ENCODE peak calls at places on chromosome 17, in eight cellular contexts. One of them, this sample, is unnamed. For H3K4me1, the result is how much of the 10 kb centered on the place peaks cover.

GRCh38 chr17:42180411-42180921 is 476 bp downstream of the KCNH4 start:
- DNase-seq in endothelial cell of umbilical vein: no peak
- DNase-seq in Peyer's patch: no peak
- DNase-seq in tibial nerve: no peak
- DNase-seq in right lobe of liver: no peak
- DNase-seq in transverse colon: no peak
- DNase-seq in breast epithelium: no peak
- DNase-seq in heart left ventricle: no peak
- DNase-seq in this sample: no peak

GRCh38 chr17:49659983-49660382 is 17.9 kb downstream of the SPOP start:
- DNase-seq in endothelial cell of umbilical vein: no peak
- DNase-seq in Peyer's patch: no peak
- DNase-seq in tibial nerve: no peak
- DNase-seq in right lobe of liver: no peak
- DNase-seq in transverse colon: no peak
- DNase-seq in breast epithelium: no peak
- DNase-seq in heart left ventricle: no peak
- DNase-seq in this sample: no peak

GRCh38 chr17:66397486-66397885 is 95.1 kb downstream of the PRKCA start:
- DNase-seq in endothelial cell of umbilical vein: no peak
- DNase-seq in Peyer's patch: no peak
- DNase-seq in tibial nerve: no peak
- DNase-seq in right lobe of liver: no peak
- DNase-seq in transverse colon: no peak
- DNase-seq in breast epithelium: no peak
- DNase-seq in heart left ventricle: no peak
- DNase-seq in this sample: no peak

GRCh38 chr17:81578561-81579225 is 26.5 kb upstream of the FAAP100 start:
- DNase-seq in endothelial cell of umbilical vein: no peak
- DNase-seq in Peyer's patch: no peak
- DNase-seq in tibial nerve: no peak
- DNase-seq in right lobe of liver: peak
- DNase-seq in transverse colon: no peak
- DNase-seq in breast epithelium: no peak
- DNase-seq in heart left ventricle: no peak
- DNase-seq in this sample: no peak

GRCh38 chr17:21522755-21523154 is 146.6 kb downstream of the KCNJ12 start:
- DNase-seq in endothelial cell of umbilical vein: no peak
- DNase-seq in Peyer's patch: no peak
- DNase-seq in tibial nerve: no peak
- DNase-seq in right lobe of liver: no peak
- DNase-seq in transverse colon: no peak
- DNase-seq in breast epithelium: no peak
- DNase-seq in heart left ventricle: no peak
- DNase-seq in this sample: no peak

GRCh38 chr17:46144246-46144645 is 49.0 kb downstream of the KANSL1 start:
- DNase-seq in endothelial cell of umbilical vein: no peak
- DNase-seq in Peyer's patch: no peak
- DNase-seq in tibial nerve: no peak
- DNase-seq in right lobe of liver: no peak
- DNase-seq in transverse colon: no peak
- DNase-seq in breast epithelium: no peak
- DNase-seq in heart left ventricle: no peak
- DNase-seq in this sample: no peak

GRCh38 chr17:76812248-76812647 is 56.0 kb upstream of the MGAT5B start:
- DNase-seq in endothelial cell of umbilical vein: no peak
- DNase-seq in Peyer's patch: no peak
- DNase-seq in tibial nerve: no peak
- DNase-seq in right lobe of liver: no peak
- DNase-seq in transverse colon: no peak
- DNase-seq in breast epithelium: no peak
- DNase-seq in heart left ventricle: no peak
- DNase-seq in this sample: no peak

GRCh38 chr17:49482144-49482817 is 12.8 kb upstream of the NGFR start:
- DNase-seq in endothelial cell of umbilical vein: no peak
- DNase-seq in Peyer's patch: no peak
- DNase-seq in tibial nerve: no peak
- DNase-seq in right lobe of liver: no peak
- DNase-seq in transverse colon: no peak
- DNase-seq in breast epithelium: no peak
- DNase-seq in heart left ventricle: no peak
- DNase-seq in this sample: no peak

GRCh38 chr17:17924131-17924856 is 47.9 kb downstream of the TOM1L2 start:
- DNase-seq in endothelial cell of umbilical vein: no peak
- DNase-seq in Peyer's patch: no peak
- DNase-seq in tibial nerve: no peak
- DNase-seq in right lobe of liver: no peak
- DNase-seq in transverse colon: no peak
- DNase-seq in breast epithelium: no peak
- DNase-seq in heart left ventricle: no peak
- DNase-seq in this sample: no peak

GRCh38 chr17:77089118-77089477 is 51.7 kb upstream of the SEC14L1 start:
- DNase-seq in endothelial cell of umbilical vein: peak
- DNase-seq in Peyer's patch: no peak
- DNase-seq in tibial nerve: no peak
- DNase-seq in right lobe of liver: no peak
- DNase-seq in transverse colon: no peak
- DNase-seq in breast epithelium: no peak
- DNase-seq in heart left ventricle: no peak
- DNase-seq in this sample: no peak

GRCh38 chr17:64063766-64064224 is 43.4 kb upstream of the ICAM2 start:
- DNase-seq in endothelial cell of umbilical vein: peak
- DNase-seq in Peyer's patch: peak
- DNase-seq in tibial nerve: no peak
- DNase-seq in right lobe of liver: peak
- DNase-seq in transverse colon: peak
- DNase-seq in breast epithelium: no peak
- DNase-seq in heart left ventricle: peak
- DNase-seq in this sample: peak

GRCh38 chr17:2398188-2398587 is 2.7 kb downstream of the MNT start:
- DNase-seq in endothelial cell of umbilical vein: no peak
- DNase-seq in Peyer's patch: no peak
- DNase-seq in tibial nerve: no peak
- DNase-seq in right lobe of liver: no peak
- DNase-seq in transverse colon: no peak
- DNase-seq in breast epithelium: no peak
- DNase-seq in heart left ventricle: peak
- DNase-seq in this sample: no peak

GRCh38 chr17:2399572-2400473 is 1.0 kb downstream of the MNT start:
- DNase-seq in endothelial cell of umbilical vein: peak
- DNase-seq in Peyer's patch: peak
- DNase-seq in tibial nerve: peak
- DNase-seq in right lobe of liver: peak
- DNase-seq in transverse colon: peak
- DNase-seq in breast epithelium: peak
- DNase-seq in heart left ventricle: peak
- DNase-seq in this sample: peak

GRCh38 chr17:2397247-2398171 is 3.4 kb downstream of the MNT start:
- DNase-seq in endothelial cell of umbilical vein: no peak
- DNase-seq in Peyer's patch: no peak
- DNase-seq in tibial nerve: no peak
- DNase-seq in right lobe of liver: peak
- DNase-seq in transverse colon: no peak
- DNase-seq in breast epithelium: no peak
- DNase-seq in heart left ventricle: no peak
- DNase-seq in this sample: peak

GRCh38 chr17:2400474-2400866 is 390 bp downstream of the MNT start:
- DNase-seq in endothelial cell of umbilical vein: peak
- DNase-seq in Peyer's patch: peak
- DNase-seq in tibial nerve: no peak
- DNase-seq in right lobe of liver: peak
- DNase-seq in transverse colon: peak
- DNase-seq in breast epithelium: no peak
- DNase-seq in heart left ventricle: peak
- DNase-seq in this sample: peak

DNA sequence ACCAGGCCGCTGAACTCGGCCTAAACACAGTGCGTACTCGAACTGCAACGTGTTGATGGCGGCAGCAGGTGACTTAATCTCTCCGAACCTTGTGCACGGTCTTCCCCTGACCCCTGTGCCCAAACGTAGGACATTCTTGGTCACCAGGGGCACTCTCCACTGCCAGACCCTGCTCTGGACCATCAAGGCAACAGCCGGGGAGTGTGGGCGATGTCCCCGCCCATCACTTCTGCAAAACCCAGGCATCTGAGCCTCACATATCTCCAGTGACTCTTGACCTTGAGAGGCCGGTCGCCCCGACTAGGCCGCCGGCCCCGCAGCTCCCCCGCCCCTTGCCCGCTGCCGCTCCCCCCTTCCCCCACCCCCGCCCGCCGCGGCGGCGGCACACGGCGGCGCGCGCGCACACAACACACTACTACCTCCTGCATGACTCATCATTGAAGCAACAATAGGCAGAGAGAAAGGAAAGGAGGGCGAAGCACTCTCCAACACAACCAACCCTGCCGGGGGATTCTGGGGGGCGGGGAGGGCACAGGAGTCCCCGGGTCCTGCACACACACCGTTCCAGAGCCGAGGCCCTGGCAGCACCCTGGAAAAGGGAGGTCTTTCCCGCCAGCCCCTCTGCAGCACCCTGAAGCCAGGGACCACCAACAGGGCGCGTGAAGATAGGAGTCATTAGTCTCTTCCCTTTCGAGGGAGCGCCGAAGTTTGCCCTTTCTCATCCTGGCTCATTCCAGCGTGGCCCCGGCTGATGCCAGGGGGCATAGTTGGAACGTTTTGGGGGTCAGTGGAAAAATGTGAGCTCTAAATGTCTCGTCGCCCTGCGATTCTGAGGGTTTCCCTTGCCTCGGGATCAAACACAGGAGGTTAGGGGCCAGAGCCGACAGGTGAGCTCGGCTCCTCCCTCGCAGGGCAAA is 1.9 kb downstream of the MNT start:
- DNase-seq in endothelial cell of umbilical vein: peak
- DNase-seq in Peyer's patch: peak
- DNase-seq in tibial nerve: no peak
- DNase-seq in right lobe of liver: peak
- DNase-seq in transverse colon: peak
- DNase-seq in breast epithelium: no peak
- DNase-seq in heart left ventricle: peak
- DNase-seq in this sample: peak
- H3K4me1 ChIP-seq in endothelial cell of umbilical vein: under half
- H3K4me1 ChIP-seq in Peyer's patch: under half
- H3K4me1 ChIP-seq in tibial nerve: half or more
- H3K4me1 ChIP-seq in right lobe of liver: under half
- H3K4me1 ChIP-seq in transverse colon: half or more
- H3K4me1 ChIP-seq in breast epithelium: half or more
- H3K4me1 ChIP-seq in heart left ventricle: half or more
- H3K4me1 ChIP-seq in this sample: under half

GRCh38 chr17:78170692-78171590 is 2.6 kb downstream of the SYNGR2 start:
- DNase-seq in endothelial cell of umbilical vein: no peak
- DNase-seq in Peyer's patch: no peak
- DNase-seq in tibial nerve: no peak
- DNase-seq in right lobe of liver: no peak
- DNase-seq in transverse colon: no peak
- DNase-seq in breast epithelium: no peak
- DNase-seq in heart left ventricle: no peak
- DNase-seq in this sample: no peak
- TF ChIP-seq POLR2A in endothelial cell of umbilical vein: no peak
- TF ChIP-seq POLR2A in Peyer's patch: no peak
- TF ChIP-seq POLR2A in tibial nerve: no peak
- TF ChIP-seq POLR2A in right lobe of liver: no peak
- TF ChIP-seq POLR2A in transverse colon: no peak
- TF ChIP-seq POLR2A in breast epithelium: no peak
- TF ChIP-seq POLR2A in heart left ventricle: no peak
- TF ChIP-seq POLR2A in this sample: no peak

GRCh38 chr17:74569001-74569391 is 1.7 kb upstream of the CD300H start:
- DNase-seq in endothelial cell of umbilical vein: no peak
- DNase-seq in Peyer's patch: no peak
- DNase-seq in tibial nerve: no peak
- DNase-seq in right lobe of liver: no peak
- DNase-seq in transverse colon: no peak
- DNase-seq in breast epithelium: no peak
- DNase-seq in heart left ventricle: no peak
- DNase-seq in this sample: no peak
- H3K4me1 ChIP-seq in endothelial cell of umbilical vein: under half
- H3K4me1 ChIP-seq in Peyer's patch: under half
- H3K4me1 ChIP-seq in tibial nerve: under half
- H3K4me1 ChIP-seq in right lobe of liver: under half
- H3K4me1 ChIP-seq in transverse colon: under half
- H3K4me1 ChIP-seq in breast epithelium: under half
- H3K4me1 ChIP-seq in heart left ventricle: under half
- H3K4me1 ChIP-seq in this sample: under half

GRCh38 chr17:1907818-1908698 is 78.3 kb downstream of the RPA1 start:
- DNase-seq in endothelial cell of umbilical vein: peak
- DNase-seq in Peyer's patch: no peak
- DNase-seq in tibial nerve: no peak
- DNase-seq in right lobe of liver: peak
- DNase-seq in transverse colon: no peak
- DNase-seq in breast epithelium: no peak
- DNase-seq in heart left ventricle: no peak
- DNase-seq in this sample: no peak

GRCh38 chr17:1906622-1907021 is 76.8 kb downstream of the RPA1 start:
- DNase-seq in endothelial cell of umbilical vein: no peak
- DNase-seq in Peyer's patch: no peak
- DNase-seq in tibial nerve: no peak
- DNase-seq in right lobe of liver: peak
- DNase-seq in transverse colon: no peak
- DNase-seq in breast epithelium: no peak
- DNase-seq in heart left ventricle: no peak
- DNase-seq in this sample: no peak

GRCh38 chr17:1905190-1905919 is 75.5 kb downstream of the RPA1 start:
- DNase-seq in endothelial cell of umbilical vein: no peak
- DNase-seq in Peyer's patch: no peak
- DNase-seq in tibial nerve: no peak
- DNase-seq in right lobe of liver: peak
- DNase-seq in transverse colon: no peak
- DNase-seq in breast epithelium: no peak
- DNase-seq in heart left ventricle: no peak
- DNase-seq in this sample: no peak

GRCh38 chr17:1907216-1907631 is 77.4 kb downstream of the RPA1 start:
- DNase-seq in endothelial cell of umbilical vein: no peak
- DNase-seq in Peyer's patch: no peak
- DNase-seq in tibial nerve: no peak
- DNase-seq in right lobe of liver: peak
- DNase-seq in transverse colon: no peak
- DNase-seq in breast epithelium: no peak
- DNase-seq in heart left ventricle: no peak
- DNase-seq in this sample: no peak

DNA sequence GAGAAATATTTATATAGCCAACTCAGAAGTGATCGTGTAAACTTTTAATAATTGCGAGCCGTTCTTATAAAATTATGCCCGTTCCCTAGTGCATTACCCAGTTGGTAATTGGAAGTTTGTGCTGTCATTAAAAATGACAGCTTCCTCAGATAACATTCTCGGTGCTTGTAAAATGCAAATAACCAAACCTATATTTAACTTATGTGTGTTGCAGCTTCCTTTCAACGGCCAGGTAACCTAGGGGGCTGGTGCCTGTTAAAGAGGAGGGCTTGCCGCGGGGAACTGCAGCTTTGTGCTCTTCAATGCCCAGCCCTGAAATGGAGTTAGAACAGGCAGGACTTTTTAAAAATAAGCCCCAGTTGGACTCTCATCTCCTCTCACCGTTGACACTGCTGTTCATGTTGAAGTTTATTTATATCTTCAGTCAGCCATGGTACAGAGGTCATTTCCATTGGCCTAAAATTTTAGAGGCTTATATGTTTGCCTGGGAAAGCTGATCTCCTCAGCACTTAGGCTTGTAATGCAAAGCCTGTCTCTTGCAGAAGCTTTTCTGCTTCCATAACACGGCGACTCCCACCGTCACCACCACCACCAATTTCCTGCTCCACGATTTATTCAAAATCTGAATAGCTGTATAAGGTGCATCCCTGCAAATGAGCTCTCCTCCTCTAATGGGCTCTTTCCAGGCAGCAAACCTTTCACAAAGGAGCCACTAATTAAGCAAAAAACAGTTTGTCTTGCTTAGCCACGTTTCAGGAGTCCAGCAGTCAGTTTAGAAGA is 74.7 kb downstream of the RPA1 start:
- DNase-seq in endothelial cell of umbilical vein: no peak
- DNase-seq in Peyer's patch: no peak
- DNase-seq in tibial nerve: no peak
- DNase-seq in right lobe of liver: no peak
- DNase-seq in transverse colon: no peak
- DNase-seq in breast epithelium: no peak
- DNase-seq in heart left ventricle: no peak
- DNase-seq in this sample: no peak
- TF ChIP-seq POLR2A in endothelial cell of umbilical vein: no peak
- TF ChIP-seq POLR2A in Peyer's patch: no peak
- TF ChIP-seq POLR2A in tibial nerve: no peak
- TF ChIP-seq POLR2A in right lobe of liver: no peak
- TF ChIP-seq POLR2A in transverse colon: no peak
- TF ChIP-seq POLR2A in breast epithelium: no peak
- TF ChIP-seq POLR2A in heart left ventricle: no peak
- TF ChIP-seq POLR2A in this sample: no peak